ENCODE peak calls at places on chromosome 18, in ten cellular contexts. M is hepatocyte, J is chondrocyte, X is ovary, P is nephron progenitor cell, E is Calu3, C is neural crest cell, T is AG10803, Z is body of pancreas, K is progenitor cell of endocrine pancreas. H is an unnamed sample.

GRCh38 chr18:49249523-49249922 is 210.9 kb downstream of the DYM start:
- DNase-seq in M (no peak), J (no peak), X (no peak), P (no peak), E (no peak), C (no peak), T (peak; percentile 86), Z (no peak), K (no peak), H (no peak)

GRCh38 chr18:14577971-14578370 is 34.6 kb upstream of the POTEC start:
- DNase-seq in M (no peak), J (no peak), X (no peak), P (no peak), E (no peak), C (no peak), T (no peak), Z (no peak), K (no peak), H (no peak)

GRCh38 chr18:36850527-36851201 is 21.7 kb downstream of the KIAA1328 start:
- DNase-seq in M (peak; percentile 8), J (no peak), X (no peak), P (no peak), E (peak; percentile 13), C (no peak), T (peak; percentile 90), Z (no peak), K (no peak), H (no peak)

GRCh38 chr18:12318857-12319256 is 10.8 kb downstream of the TUBB6 start:
- DNase-seq in M (no peak), J (no peak), X (no peak), P (no peak), E (no peak), C (no peak), T (no peak), Z (no peak), K (no peak), H (no peak)

GRCh38 chr18:25229858-25230257 is 122.1 kb downstream of the ZNF521 start:
- DNase-seq in M (no peak), J (no peak), X (no peak), P (no peak), E (no peak), C (no peak), T (no peak), Z (no peak), K (no peak), H (no peak)

GRCh38 chr18:22639026-22639463 is 221.3 kb upstream of the CTAGE1 start:
- DNase-seq in M (no peak), J (no peak), X (no peak), P (no peak), E (no peak), C (no peak), T (peak; percentile 81), Z (no peak), K (no peak), H (no peak)

GRCh38 chr18:9737814-9738160 is 29.7 kb downstream of the RAB31 start:
- DNase-seq in M (peak; percentile 44), J (no peak), X (no peak), P (peak; percentile 34), E (peak; percentile 56), C (no peak), T (no peak), Z (peak; percentile 35), K (no peak), H (no peak)

GRCh38 chr18:69659142-69659651 is 258.5 kb downstream of the DOK6 start:
- DNase-seq in M (peak; percentile 12), J (no peak), X (no peak), P (no peak), E (no peak), C (no peak), T (no peak), Z (no peak), K (no peak), H (no peak)

GRCh38 chr18:63382843-63383242 is 15.8 kb upstream of the KDSR start:
- DNase-seq in M (no peak), J (no peak), X (no peak), P (no peak), E (no peak), C (no peak), T (no peak), Z (no peak), K (no peak), H (no peak)

GRCh38 chr18:79825913-79826312 is 28.2 kb downstream of the KCNG2 start:
- DNase-seq in M (no peak), J (no peak), X (no peak), P (no peak), E (no peak), C (no peak), T (no peak), Z (no peak), K (no peak), H (no peak)

GRCh38 chr18:3581890-3582289 is 131.9 kb downstream of the TGIF1 start:
- DNase-seq in M (no peak), J (no peak), X (no peak), P (no peak), E (no peak), C (no peak), T (no peak), Z (no peak), K (no peak), H (no peak)

GRCh38 chr18:13260114-13260926 is 41.8 kb downstream of the LDLRAD4 start:
- DNase-seq in M (no peak), J (no peak), X (no peak), P (no peak), E (peak; percentile 14), C (no peak), T (no peak), Z (no peak), K (no peak), H (no peak)

GRCh38 chr18:79699653-79700052 is 20.1 kb downstream of the CTDP1 start:
- DNase-seq in M (no peak), J (no peak), X (no peak), P (no peak), E (no peak), C (no peak), T (no peak), Z (no peak), K (no peak), H (no peak)

GRCh38 chr18:10453885-10454772 is at the start of gene APCDD1:
- DNase-seq in M (peak; percentile 90), J (no peak), X (peak; percentile 88), P (peak; percentile 86), E (peak; percentile 38), C (peak; percentile 75), T (no peak), Z (peak; percentile 64), K (peak; percentile 53), H (no peak)

GRCh38 chr18:48356151-48356745 is 52.9 kb downstream of the ZBTB7C start:
- DNase-seq in M (no peak), J (no peak), X (no peak), P (no peak), E (no peak), C (no peak), T (no peak), Z (no peak), K (no peak), H (no peak)

GRCh38 chr18:76306685-76307292 is 188.3 kb downstream of the ZNF516 start:
- DNase-seq in M (no peak), J (no peak), X (no peak), P (no peak), E (no peak), C (no peak), T (no peak), Z (no peak), K (no peak), H (no peak)
- TF ChIP-seq CTCF in M (no peak), J (no peak), X (no peak), P (no peak), E (no peak), C (peak; percentile 20), T (no peak), Z (no peak), K (no peak), H (no peak)

DNA sequence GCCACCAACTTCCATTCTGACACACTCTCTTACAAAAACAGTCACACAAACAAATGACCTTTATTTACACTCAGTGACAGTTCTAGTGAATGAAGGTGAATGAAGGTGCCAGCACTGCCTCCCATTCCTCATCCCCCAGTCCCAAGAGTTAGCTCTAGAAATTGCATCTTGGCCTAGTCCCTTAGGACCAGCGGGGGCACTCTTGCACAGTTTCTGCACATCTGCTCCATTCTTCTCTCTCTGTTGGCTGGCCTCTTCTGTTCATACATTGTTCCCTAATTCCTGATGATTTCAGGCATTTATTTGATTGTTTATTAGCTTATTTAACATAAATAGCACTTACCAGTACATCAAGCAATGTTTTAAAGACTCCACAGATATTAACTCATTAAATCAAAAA is 30.9 kb downstream of the GAREM1 start:
- DNase-seq in M (no peak), J (no peak), X (no peak), P (no peak), E (peak; percentile 30), C (no peak), T (no peak), Z (no peak), K (no peak), H (no peak)
- TF ChIP-seq CTCF in M (peak; percentile 17), J (peak; percentile 51), X (no peak), P (no peak), E (peak; percentile 28), C (peak; percentile 50), T (peak; percentile 25), Z (no peak), K (peak; percentile 39), H (no peak)

DNA sequence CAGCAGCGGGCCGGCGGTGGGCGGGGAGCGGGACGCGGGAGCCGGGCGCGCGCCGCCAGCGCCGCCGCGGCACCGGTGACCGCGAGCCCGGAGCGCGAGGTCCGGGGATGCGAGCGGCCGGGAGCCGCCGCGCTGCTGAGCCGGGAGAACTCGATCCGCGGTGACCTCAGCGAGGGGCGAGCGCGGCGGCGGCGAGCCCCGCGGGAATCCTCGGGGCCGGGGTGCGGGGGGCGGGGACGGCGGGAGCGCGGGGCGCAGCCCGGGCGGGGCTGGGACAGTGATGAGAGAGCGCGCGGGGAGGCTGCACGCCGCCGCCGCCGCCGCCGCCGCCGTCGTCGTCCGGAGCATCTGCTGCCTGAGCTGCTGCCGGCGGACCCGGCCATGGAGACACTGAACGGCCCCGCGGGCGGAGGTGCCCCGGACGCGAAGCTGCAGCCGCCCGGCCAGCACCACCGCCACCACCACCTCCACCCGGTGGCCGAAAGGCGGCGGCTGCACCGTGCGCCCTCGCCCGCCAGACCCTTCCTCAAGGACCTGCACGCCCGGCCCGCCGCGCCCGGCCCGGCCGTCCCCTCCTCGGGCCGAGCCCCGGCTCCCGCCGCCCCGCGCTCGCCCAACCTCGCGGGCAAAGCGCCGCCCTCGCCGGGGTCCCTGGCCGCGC is at the start of gene MTCL1:
- DNase-seq in M (no peak), J (no peak), X (peak; percentile 32), P (peak; percentile 57), E (peak; percentile 59), C (peak; percentile 30), T (peak; percentile 61), Z (peak; percentile 39), K (peak; percentile 37), H (no peak)
- TF ChIP-seq CTCF in M (no peak), J (no peak), X (no peak), P (no peak), E (no peak), C (no peak), T (no peak), Z (no peak), K (peak; percentile 19), H (no peak)

DNA sequence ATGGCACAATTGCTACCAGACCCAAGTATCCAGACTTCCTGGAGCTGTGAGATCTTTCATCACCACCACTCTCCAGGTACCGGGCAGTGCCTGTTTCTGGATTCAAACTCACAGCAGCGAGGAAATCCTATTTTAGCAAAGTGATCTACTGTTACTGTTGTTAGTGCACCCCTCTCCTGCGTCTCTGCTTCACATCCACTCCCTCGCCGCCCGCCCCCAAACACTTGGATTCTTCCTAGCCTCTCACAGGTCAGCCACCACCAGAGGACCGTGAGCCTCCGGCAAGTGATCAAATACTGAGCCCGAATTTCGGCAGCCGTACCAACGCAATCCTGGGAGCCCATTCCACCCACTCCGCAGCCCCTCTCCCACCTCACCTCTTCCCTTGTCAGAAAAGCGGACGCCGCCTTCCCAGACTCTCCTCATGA is 519 bp downstream of the METTL4 start:
- DNase-seq in M (peak; percentile 79), J (peak; percentile 87), X (peak; percentile 71), P (peak; percentile 73), E (peak; percentile 65), C (peak; percentile 58), T (peak; percentile 67), Z (peak; percentile 68), K (peak; percentile 33), H (peak; percentile 57)
- TF ChIP-seq CTCF in M (peak; percentile 6), J (peak; percentile 48), X (no peak), P (no peak), E (no peak), C (peak; percentile 27), T (peak; percentile 28), Z (peak; percentile 24), K (no peak), H (no peak)

H was measured in omental fat pad.